ENCODE peak calls at places on chromosomes 12 and 14, in four cellular contexts. C is K562, F is HepG2, Y is SK-N-SH. N is an unnamed sample.

GRCh38 chr14:75454963-75455546 is 27.2 kb downstream of the JDP2 start:
- DNase-seq in F (peak), Y (peak), C (peak), N (no peak)

GRCh38 chr12:27429606-27430005 is 16.9 kb upstream of the SMCO2 start:
- DNase-seq in F (no peak), Y (no peak), C (no peak), N (no peak)

GRCh38 chr12:82896979-82897378 is 210.3 kb downstream of the TMTC2 start:
- DNase-seq in F (no peak), Y (no peak), C (no peak), N (peak)

GRCh38 chr14:104486222-104486743 is 93.3 kb upstream of the C14orf180 start:
- DNase-seq in C (no peak), Y (no peak), F (no peak), N (no peak)

GRCh38 chr12:2613674-2614073 is 181.1 kb upstream of the FKBP4 start:
- DNase-seq in F (no peak), Y (no peak), C (no peak), N (peak)

GRCh38 chr12:75910452-75910722 is 121.2 kb downstream of the PHLDA1 start:
- DNase-seq in F (no peak), C (no peak), Y (no peak), N (no peak)

GRCh38 chr14:37550511-37550910 is 44.5 kb downstream of the FOXA1 start:
- DNase-seq in F (no peak), Y (no peak), C (no peak), N (no peak)

GRCh38 chr14:93787465-93788306 is 599 bp downstream of the PRIMA1 start:
- DNase-seq in F (no peak), Y (no peak), C (no peak), N (no peak)

DNA sequence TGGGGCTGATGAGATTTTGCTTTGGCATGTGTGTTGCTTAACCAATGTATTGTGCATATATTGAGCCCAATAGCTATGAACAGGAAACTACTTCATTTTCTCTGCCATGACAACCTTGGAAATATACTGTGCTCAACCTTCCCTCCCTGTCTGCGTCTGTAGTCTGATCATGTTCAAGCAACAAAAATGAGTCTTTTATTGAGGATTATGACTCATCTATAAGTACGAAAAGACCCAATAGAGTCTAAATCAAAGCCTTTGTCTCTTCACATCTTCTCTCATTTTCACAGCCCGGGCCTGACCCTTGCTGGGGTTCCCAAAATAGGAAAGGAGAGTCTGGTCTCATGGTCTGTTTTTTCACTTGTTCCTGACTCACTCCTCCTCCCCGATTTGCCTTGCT is 158.2 kb downstream of the CAND1 start:
- DNase-seq in C (no peak), F (no peak), Y (no peak), N (no peak)
- TF ChIP-seq ELF1 in C (no peak), F (no peak), Y (no peak), N (no peak)

GRCh38 chr14:90498198-90498597 is 101.4 kb downstream of the CALM1 start:
- DNase-seq in Y (no peak), F (no peak), C (no peak), N (no peak)
- TF ChIP-seq YY1 in Y (no peak), F (no peak), C (no peak), N (no peak)

DNA sequence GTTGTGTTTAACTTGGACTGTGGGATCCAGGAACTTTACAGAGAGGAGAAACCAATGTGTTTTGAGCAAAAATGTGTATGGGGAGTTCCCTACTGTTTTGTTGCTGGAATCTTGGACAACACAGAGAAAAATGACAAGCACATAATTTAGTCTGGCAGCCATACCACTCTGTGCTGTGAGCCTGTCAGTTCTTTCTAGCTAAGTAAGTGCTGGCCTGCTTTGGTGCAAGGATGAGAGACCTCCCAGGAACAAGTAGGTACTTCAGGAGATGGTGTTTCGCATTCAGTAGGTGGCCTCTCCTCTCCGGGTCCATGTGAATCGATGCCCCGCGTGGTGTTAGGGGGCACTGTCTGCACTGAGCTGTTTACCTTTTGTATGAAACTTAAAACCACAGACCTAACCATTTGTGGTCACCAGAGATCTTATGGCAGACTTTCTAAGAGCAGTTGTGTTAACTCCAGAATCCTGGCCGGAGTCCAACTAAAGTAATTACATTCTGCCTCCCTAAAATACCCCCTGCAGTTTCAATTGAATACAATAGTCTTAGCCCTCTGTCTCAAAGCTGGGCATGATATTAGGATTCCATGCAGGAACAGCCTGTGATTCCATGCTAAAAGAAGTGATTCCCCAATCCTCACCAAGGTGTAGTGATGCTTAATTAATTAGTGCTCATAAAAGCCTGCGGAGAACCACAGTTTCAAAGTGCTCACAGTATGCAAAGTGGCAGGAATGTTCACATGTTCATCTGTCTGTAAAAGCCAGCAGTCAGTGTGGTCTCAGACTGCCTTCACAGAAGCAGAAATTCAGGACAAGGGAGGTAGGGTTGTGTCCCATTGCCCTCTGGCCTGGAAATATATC is 64.2 kb downstream of the LLPH start:
- DNase-seq in Y (no peak), C (no peak), F (peak), N (no peak)
- TF ChIP-seq ELF1 in Y (no peak), C (no peak), F (no peak), N (no peak)

GRCh38 chr14:88668448-88669116 is 105.7 kb downstream of the ZC3H14 start:
- DNase-seq in Y (no peak), C (no peak), F (no peak), N (no peak)

GRCh38 chr14:88669346-88669745 is 106.5 kb downstream of the ZC3H14 start:
- DNase-seq in Y (no peak), C (no peak), F (peak), N (no peak)

DNA sequence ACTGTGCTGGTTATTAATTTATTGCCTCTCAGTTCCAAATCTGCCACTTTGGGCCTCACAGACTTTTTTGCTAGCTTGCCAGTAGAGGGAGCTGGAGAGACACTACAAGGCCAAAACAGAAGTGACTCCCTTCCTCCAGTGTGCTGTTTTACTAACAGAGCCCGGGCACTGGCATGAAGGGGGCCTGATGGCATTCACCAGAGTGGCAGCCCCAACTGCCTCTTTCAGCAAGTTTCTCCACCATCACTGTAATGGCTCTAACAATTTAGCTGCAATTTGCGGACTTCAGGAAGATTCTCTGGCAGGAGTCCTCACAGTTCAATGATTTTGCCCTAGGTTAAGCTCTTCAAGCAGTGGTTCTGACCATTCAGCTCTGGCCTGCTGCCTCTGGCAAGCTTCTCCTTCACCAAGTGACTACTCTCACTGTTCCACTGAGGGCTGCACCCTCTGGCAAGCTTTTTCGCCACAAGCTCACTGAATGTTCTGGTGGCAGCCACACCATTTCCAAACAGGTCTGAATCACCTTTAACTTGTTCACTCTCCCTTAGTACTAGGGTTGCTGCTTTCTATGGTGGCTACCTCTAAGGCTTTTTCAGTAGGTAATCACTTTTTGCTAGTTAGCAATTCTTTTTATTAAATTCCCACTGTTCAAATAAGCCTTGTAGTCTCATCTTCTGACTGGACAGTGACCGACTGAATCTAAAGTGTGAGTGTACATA is 104.9 kb downstream of the ZC3H14 start:
- DNase-seq in F (peak), Y (peak), C (peak), N (peak)
- TF ChIP-seq YY1 in F (no peak), Y (no peak), C (no peak), N (no peak)

DNA sequence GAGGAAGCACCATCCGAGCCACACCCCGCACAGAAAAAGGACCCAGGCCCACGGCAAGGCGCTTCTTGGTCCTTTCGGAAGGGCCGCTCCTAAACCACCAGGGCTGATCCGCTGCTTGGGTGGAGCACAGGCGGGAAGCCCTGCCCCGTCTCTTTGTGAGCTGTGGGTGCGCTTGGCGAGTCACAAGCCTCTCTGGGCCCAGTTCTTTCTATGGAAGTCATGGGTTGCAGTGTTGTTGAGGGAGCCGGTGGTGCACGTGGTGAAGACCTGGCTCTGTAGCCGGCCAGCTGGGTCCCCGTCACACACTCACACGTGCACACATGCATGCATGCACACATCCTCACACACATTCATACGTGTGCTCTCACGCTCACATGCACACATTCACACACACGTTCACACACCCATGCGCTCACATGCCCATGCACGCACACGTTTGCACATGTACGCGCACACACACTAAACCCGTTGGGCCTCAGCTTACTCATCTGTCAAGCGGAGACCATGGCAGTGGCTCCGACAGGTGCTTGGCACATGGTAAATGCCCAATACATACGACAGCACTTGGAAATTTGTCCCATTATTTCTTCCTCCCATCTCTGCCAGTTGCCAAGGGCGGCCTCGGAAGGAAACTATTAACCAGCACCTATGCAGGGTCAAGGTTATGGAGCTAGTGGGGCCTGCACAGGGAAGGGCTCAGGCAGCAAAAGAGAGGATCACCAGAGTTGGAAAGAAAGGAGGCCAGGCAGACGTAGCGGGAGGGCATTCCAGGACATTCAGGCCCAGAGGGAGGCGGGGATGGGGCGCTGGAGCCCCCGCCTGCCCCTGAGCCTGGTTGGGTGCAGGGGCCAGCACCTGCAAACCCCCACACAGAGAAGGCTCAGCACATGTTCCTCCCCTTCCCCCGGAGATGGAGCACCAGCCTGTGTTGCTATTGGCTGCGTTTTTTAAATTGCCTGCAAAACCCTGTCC is 96.9 kb downstream of the SETD3 start:
- DNase-seq in C (no peak), Y (no peak), F (no peak), N (no peak)
- TF ChIP-seq ELF1 in C (no peak), Y (no peak), F (no peak), N (no peak)

DNA sequence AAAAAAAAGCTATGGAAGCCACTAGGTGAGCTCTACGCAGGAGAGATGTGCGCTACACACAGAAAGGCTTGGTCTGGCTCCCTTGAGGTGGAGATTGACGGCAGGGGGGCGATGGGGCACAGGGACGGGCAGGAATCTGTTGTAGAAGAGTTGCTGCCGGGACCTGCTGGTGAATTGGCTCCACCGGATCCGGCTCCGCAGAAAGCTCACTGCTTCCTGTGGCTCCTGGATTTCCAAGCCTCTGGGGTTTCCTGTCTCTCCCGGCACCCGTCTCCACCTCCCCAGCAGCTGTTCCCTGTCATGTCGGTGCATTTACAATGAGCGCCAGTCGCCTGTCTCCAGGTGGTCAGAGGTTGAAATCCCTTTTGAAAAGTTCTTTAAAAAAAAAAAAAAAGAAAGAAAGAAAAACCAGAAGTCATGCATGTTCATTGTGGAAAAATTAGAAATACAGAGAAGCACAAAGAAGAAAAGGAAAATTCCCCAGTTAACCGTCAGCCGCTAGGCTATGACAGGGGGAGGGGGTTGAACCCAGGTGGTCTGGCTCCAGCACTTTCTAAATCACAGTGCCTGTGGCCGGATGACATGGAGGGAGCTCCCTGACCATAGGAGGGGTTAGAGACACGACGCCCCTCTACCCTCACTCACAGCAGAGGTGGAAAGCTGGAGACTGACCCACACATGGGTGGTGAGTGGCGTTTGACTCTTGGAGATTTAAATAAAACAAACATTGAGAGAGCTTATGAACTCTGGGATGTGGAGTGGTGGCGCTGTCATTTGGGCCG is 20.8 kb downstream of the FAM222A start:
- DNase-seq in Y (peak), F (no peak), C (no peak), N (no peak)
- TF ChIP-seq YY1 in Y (no peak), F (no peak), C (no peak), N (no peak)

DNA sequence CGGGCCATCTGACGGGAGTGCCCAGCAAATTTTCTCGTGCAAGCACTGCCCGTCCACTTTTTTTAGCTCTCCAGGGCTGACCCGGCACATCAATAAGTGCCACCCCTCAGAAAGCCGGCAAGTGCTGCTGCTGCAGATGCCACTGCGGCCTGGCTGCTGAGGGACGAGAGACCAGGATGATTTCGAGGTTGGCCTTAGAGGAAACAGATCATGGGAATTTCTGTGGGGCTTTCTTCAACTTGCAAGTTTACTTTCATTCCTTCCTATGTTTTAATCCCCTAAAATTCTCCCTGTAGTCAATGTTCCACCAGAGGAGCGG is 1.8 kb downstream of the INSM2 start:
- DNase-seq in Y (no peak), C (no peak), F (no peak), N (no peak)
- TF ChIP-seq ELF1 in Y (no peak), C (no peak), F (no peak), N (no peak)

DNA sequence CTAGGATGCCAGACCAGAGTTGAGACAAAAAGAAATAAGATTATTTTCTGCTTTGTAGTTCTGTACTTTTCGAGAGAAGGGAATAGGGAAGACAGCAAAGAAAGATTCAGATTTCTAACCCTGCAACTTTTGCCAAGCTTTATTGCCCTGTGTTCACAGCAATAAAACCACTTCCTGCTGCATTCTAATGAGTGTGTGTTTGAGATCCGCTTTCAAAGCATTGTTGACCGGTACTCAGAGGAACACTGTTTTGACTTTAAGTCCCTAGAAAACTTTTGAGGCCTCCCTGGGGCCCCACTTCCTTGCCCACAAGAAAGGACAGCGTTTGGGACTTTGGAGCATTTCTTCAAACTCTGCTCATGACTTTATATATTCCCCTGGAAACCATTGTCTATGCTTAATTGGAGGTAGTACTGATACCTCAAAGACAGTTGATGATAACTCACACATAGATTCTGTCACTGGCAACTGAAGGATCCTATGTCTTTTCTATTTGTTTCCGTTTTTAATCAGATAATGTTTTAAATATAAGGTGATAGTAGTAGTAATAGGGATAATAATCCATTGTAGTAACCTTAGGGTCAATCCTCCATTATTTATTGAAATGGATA is 1.3 kb downstream of the RNASE6 start:
- DNase-seq in C (no peak), Y (no peak), F (no peak), N (no peak)
- TF ChIP-seq YY1 in C (no peak), Y (no peak), F (no peak), N (no peak)

DNA sequence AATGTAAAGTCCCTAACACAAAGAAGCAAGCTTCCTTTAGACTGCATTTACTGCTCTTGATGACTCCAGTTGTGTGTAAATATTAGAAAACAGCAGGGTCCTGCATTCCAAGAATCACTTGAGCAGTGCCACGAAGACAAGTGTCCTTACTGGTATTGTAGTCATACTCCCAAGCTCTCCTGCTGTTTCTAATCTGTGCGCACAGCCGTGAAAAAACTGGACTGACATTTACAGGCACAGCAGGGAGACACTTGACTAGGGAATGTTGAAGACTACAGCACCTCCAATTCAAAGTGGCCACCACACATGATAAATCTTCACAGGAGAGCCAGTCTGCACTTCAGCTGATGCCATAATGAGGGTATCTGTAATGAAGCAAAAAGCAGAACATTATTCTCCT is 91.4 kb downstream of the VRK1 start:
- DNase-seq in F (no peak), C (no peak), Y (no peak), N (no peak)
- TF ChIP-seq ELF1 in F (no peak), C (no peak), Y (no peak), N (no peak)

GRCh38 chr12:54229624-54230212 is 40.9 kb upstream of the SMUG1 start:
- DNase-seq in Y (no peak), C (no peak), F (no peak), N (peak)
- TF ChIP-seq YY1 in Y (no peak), C (no peak), F (no peak), N (no peak)